ENCODE peak calls at places on chromosomes 11 and 22, in six cellular contexts. One of them, this sample, is unnamed.

GRCh38 chr22:26660961-26661578 is 3.7 kb downstream of the MIAT start:
- DNase-seq in mesothelial cell of epicardium: no peak
- DNase-seq in activated naive CD4-positive, alpha-beta T cell: no peak
- DNase-seq in sigmoid colon: no peak
- DNase-seq in H54: no peak
- DNase-seq in neural crest cell: no peak
- DNase-seq in this sample: no peak

GRCh38 chr11:118129475-118130196 is 23.0 kb downstream of the SCN4B start:
- DNase-seq in mesothelial cell of epicardium: no peak
- DNase-seq in activated naive CD4-positive, alpha-beta T cell: no peak
- DNase-seq in sigmoid colon: no peak
- DNase-seq in H54: no peak
- DNase-seq in neural crest cell: no peak
- DNase-seq in this sample: no peak

GRCh38 chr22:38987171-38987895 is 5.2 kb downstream of the APOBEC3B start:
- DNase-seq in mesothelial cell of epicardium: no peak
- DNase-seq in activated naive CD4-positive, alpha-beta T cell: no peak
- DNase-seq in sigmoid colon: no peak
- DNase-seq in H54: no peak
- DNase-seq in neural crest cell: no peak
- DNase-seq in this sample: no peak

GRCh38 chr11:9405721-9406120 is 21.3 kb downstream of the IPO7 start:
- DNase-seq in mesothelial cell of epicardium: no peak
- DNase-seq in activated naive CD4-positive, alpha-beta T cell: no peak
- DNase-seq in sigmoid colon: no peak
- DNase-seq in H54: no peak
- DNase-seq in neural crest cell: no peak
- DNase-seq in this sample: no peak

GRCh38 chr11:76206327-76207081 is at the start of gene WNT11:
- DNase-seq in mesothelial cell of epicardium: peak
- DNase-seq in activated naive CD4-positive, alpha-beta T cell: no peak
- DNase-seq in sigmoid colon: no peak
- DNase-seq in H54: no peak
- DNase-seq in neural crest cell: peak
- DNase-seq in this sample: peak

GRCh38 chr22:45166935-45167334 is 3.2 kb downstream of the NUP50 start:
- DNase-seq in mesothelial cell of epicardium: no peak
- DNase-seq in activated naive CD4-positive, alpha-beta T cell: no peak
- DNase-seq in sigmoid colon: no peak
- DNase-seq in H54: no peak
- DNase-seq in neural crest cell: no peak
- DNase-seq in this sample: peak

GRCh38 chr11:75733346-75734107 is 15.9 kb downstream of the MOGAT2 start:
- DNase-seq in mesothelial cell of epicardium: peak
- DNase-seq in activated naive CD4-positive, alpha-beta T cell: no peak
- DNase-seq in sigmoid colon: no peak
- DNase-seq in H54: no peak
- DNase-seq in neural crest cell: no peak
- DNase-seq in this sample: no peak

GRCh38 chr22:45612451-45612901 is 59.2 kb upstream of the ATXN10 start:
- DNase-seq in mesothelial cell of epicardium: peak
- DNase-seq in activated naive CD4-positive, alpha-beta T cell: no peak
- DNase-seq in sigmoid colon: peak
- DNase-seq in H54: peak
- DNase-seq in neural crest cell: no peak
- DNase-seq in this sample: no peak

GRCh38 chr11:11415786-11416390 is 62.8 kb upstream of the CSNK2A3 start:
- DNase-seq in mesothelial cell of epicardium: no peak
- DNase-seq in activated naive CD4-positive, alpha-beta T cell: no peak
- DNase-seq in sigmoid colon: no peak
- DNase-seq in H54: no peak
- DNase-seq in neural crest cell: no peak
- DNase-seq in this sample: no peak

GRCh38 chr22:46162771-46163170 is 12.4 kb downstream of the PPARA start:
- DNase-seq in mesothelial cell of epicardium: no peak
- DNase-seq in activated naive CD4-positive, alpha-beta T cell: no peak
- DNase-seq in sigmoid colon: no peak
- DNase-seq in H54: no peak
- DNase-seq in neural crest cell: no peak
- DNase-seq in this sample: no peak

GRCh38 chr11:65456418-65456817 is 33.8 kb downstream of the NEAT1 start:
- DNase-seq in mesothelial cell of epicardium: no peak
- DNase-seq in activated naive CD4-positive, alpha-beta T cell: no peak
- DNase-seq in sigmoid colon: no peak
- DNase-seq in H54: no peak
- DNase-seq in neural crest cell: no peak
- DNase-seq in this sample: no peak

GRCh38 chr11:94853836-94854235 is 85.7 kb downstream of the AMOTL1 start:
- DNase-seq in mesothelial cell of epicardium: no peak
- DNase-seq in activated naive CD4-positive, alpha-beta T cell: no peak
- DNase-seq in sigmoid colon: no peak
- DNase-seq in H54: no peak
- DNase-seq in neural crest cell: no peak
- DNase-seq in this sample: no peak

GRCh38 chr11:36091256-36091811 is 147.5 kb downstream of the LDLRAD3 start:
- DNase-seq in mesothelial cell of epicardium: no peak
- DNase-seq in activated naive CD4-positive, alpha-beta T cell: no peak
- DNase-seq in sigmoid colon: no peak
- DNase-seq in H54: no peak
- DNase-seq in neural crest cell: no peak
- DNase-seq in this sample: peak

GRCh38 chr11:2816941-2817421 is 68.6 kb downstream of the CDKN1C start:
- DNase-seq in mesothelial cell of epicardium: no peak
- DNase-seq in activated naive CD4-positive, alpha-beta T cell: no peak
- DNase-seq in sigmoid colon: peak
- DNase-seq in H54: no peak
- DNase-seq in neural crest cell: no peak
- DNase-seq in this sample: no peak

GRCh38 chr11:123616505-123617198 is 37.8 kb downstream of the SCN3B start:
- DNase-seq in mesothelial cell of epicardium: no peak
- DNase-seq in activated naive CD4-positive, alpha-beta T cell: no peak
- DNase-seq in sigmoid colon: peak
- DNase-seq in H54: no peak
- DNase-seq in neural crest cell: no peak
- DNase-seq in this sample: no peak

GRCh38 chr22:43867839-43868652 is 5.7 kb upstream of the SULT4A1 start:
- DNase-seq in mesothelial cell of epicardium: peak
- DNase-seq in activated naive CD4-positive, alpha-beta T cell: no peak
- DNase-seq in sigmoid colon: peak
- DNase-seq in H54: peak
- DNase-seq in neural crest cell: peak
- DNase-seq in this sample: peak

GRCh38 chr22:45844949-45845613 is 131.9 kb downstream of the WNT7B start:
- DNase-seq in mesothelial cell of epicardium: no peak
- DNase-seq in activated naive CD4-positive, alpha-beta T cell: no peak
- DNase-seq in sigmoid colon: no peak
- DNase-seq in H54: no peak
- DNase-seq in neural crest cell: no peak
- DNase-seq in this sample: no peak

GRCh38 chr11:58927393-58928081 is 11.8 kb upstream of the GLYATL1 start:
- DNase-seq in mesothelial cell of epicardium: peak
- DNase-seq in activated naive CD4-positive, alpha-beta T cell: no peak
- DNase-seq in sigmoid colon: no peak
- DNase-seq in H54: no peak
- DNase-seq in neural crest cell: peak
- DNase-seq in this sample: no peak

GRCh38 chr11:122189259-122189658 is 73.2 kb upstream of the BLID start:
- DNase-seq in mesothelial cell of epicardium: no peak
- DNase-seq in activated naive CD4-positive, alpha-beta T cell: no peak
- DNase-seq in sigmoid colon: no peak
- DNase-seq in H54: no peak
- DNase-seq in neural crest cell: no peak
- DNase-seq in this sample: no peak